ENCODE peak calls at places on chromosome 21, in seven cellular contexts. T, A, I, U, F, G and J are unnamed samples.
A peak's percentile ranks its signal among the peaks of the same experiment; 100 is the strongest.

GRCh38 chr21:28444131-28444530 is 548.5 kb downstream of the LTN1 start:
- DNase-seq in T (no peak), A (no peak), I (peak; percentile 54), U (no peak), F (no peak), G (peak; percentile 56), J (no peak)

GRCh38 chr21:16211339-16212303 is 481.8 kb downstream of the USP25 start:
- DNase-seq in T (no peak), A (no peak), I (peak; percentile 21), U (no peak), F (no peak), G (no peak), J (no peak)

GRCh38 chr21:29403291-29403690 is 104.6 kb downstream of the BACH1 start:
- DNase-seq in T (no peak), A (no peak), I (no peak), U (no peak), F (no peak), G (peak; percentile 16), J (no peak)

GRCh38 chr21:28359300-28359699 is 633.4 kb downstream of the LTN1 start:
- DNase-seq in T (no peak), A (no peak), I (no peak), U (no peak), F (no peak), G (no peak), J (no peak)

GRCh38 chr21:25283720-25284119 is 323.6 kb downstream of the MRPL39 start:
- DNase-seq in T (no peak), A (no peak), I (peak; percentile 68), U (no peak), F (peak; percentile 25), G (peak; percentile 67), J (no peak)

GRCh38 chr21:36810443-36810842 is 111.5 kb downstream of the SIM2 start:
- DNase-seq in T (no peak), A (no peak), I (no peak), U (no peak), F (no peak), G (no peak), J (no peak)

GRCh38 chr21:37787456-37787855 is 128.8 kb downstream of the KCNJ6 start:
- DNase-seq in T (no peak), A (no peak), I (peak; percentile 84), U (no peak), F (no peak), G (peak; percentile 78), J (no peak)

GRCh38 chr21:29208666-29209059 is 78.2 kb downstream of the MAP3K7CL start:
- DNase-seq in T (no peak), A (no peak), I (peak; percentile 91), U (no peak), F (no peak), G (peak; percentile 79), J (no peak)

GRCh38 chr21:27085387-27085786 is 118.5 kb upstream of the ADAMTS5 start:
- DNase-seq in T (no peak), A (no peak), I (no peak), U (no peak), F (no peak), G (no peak), J (no peak)

GRCh38 chr21:36661511-36662309 is 37.2 kb upstream of the SIM2 start:
- DNase-seq in T (no peak), A (no peak), I (peak; percentile 47), U (no peak), F (no peak), G (peak; percentile 45), J (no peak)

GRCh38 chr21:15367061-15367626 is 302.3 kb upstream of the NRIP1 start:
- DNase-seq in T (no peak), A (no peak), I (peak; percentile 7), U (no peak), F (peak; percentile 39), G (no peak), J (no peak)

GRCh38 chr21:28781602-28782274 is 210.9 kb downstream of the LTN1 start:
- DNase-seq in T (no peak), A (no peak), I (peak; percentile 61), U (no peak), F (no peak), G (peak; percentile 46), J (no peak)

GRCh38 chr21:16563795-16564194 is 834.0 kb downstream of the USP25 start:
- DNase-seq in T (peak; percentile 18), A (no peak), I (peak; percentile 12), U (no peak), F (peak; percentile 41), G (peak; percentile 62), J (no peak)

GRCh38 chr21:16589046-16589445 is 859.3 kb downstream of the USP25 start:
- DNase-seq in T (no peak), A (no peak), I (peak; percentile 35), U (no peak), F (no peak), G (no peak), J (no peak)

GRCh38 chr21:45320261-45320990 is 32.7 kb upstream of the POFUT2 start:
- DNase-seq in T (peak; percentile 76), A (no peak), I (no peak), U (no peak), F (no peak), G (no peak), J (no peak)
- H3K27ac ChIP-seq in T (peak overlapping the region; percentile 80), A (peak overlapping the region; percentile 92), I (no peak overlapping the region), U (no peak overlapping the region), F (no peak overlapping the region), G (peak overlapping the region; percentile 94), J (no peak overlapping the region)

GRCh38 chr21:43728467-43729390 is 9.8 kb downstream of the PDXK start:
- DNase-seq in T (peak; percentile 98), A (peak; percentile 95), I (peak; percentile 99), U (peak; percentile 61), F (peak; percentile 60), G (peak; percentile 100), J (peak; percentile 76)

GRCh38 chr21:43731476-43731875 is 12.5 kb downstream of the PDXK start:
- DNase-seq in T (no peak), A (no peak), I (no peak), U (no peak), F (no peak), G (no peak), J (no peak)

GRCh38 chr21:43726686-43727570 is 8.0 kb downstream of the PDXK start:
- DNase-seq in T (peak; percentile 74), A (no peak), I (no peak), U (no peak), F (no peak), G (no peak), J (no peak)

GRCh38 chr21:43723648-43724047 is 4.7 kb downstream of the PDXK start:
- DNase-seq in T (no peak), A (no peak), I (no peak), U (no peak), F (no peak), G (no peak), J (no peak)

GRCh38 chr21:43727571-43728466 is 8.9 kb downstream of the PDXK start:
- DNase-seq in T (peak; percentile 77), A (peak; percentile 57), I (peak; percentile 36), U (no peak), F (no peak), G (peak; percentile 48), J (no peak)
- H3K4me1 ChIP-seq in T (peaks cover 9% of the 10 kb centered on the region), A (peaks cover 38% of the 10 kb centered on the region), I (peaks cover 51% of the 10 kb centered on the region), U (peaks cover 29% of the 10 kb centered on the region), F (peaks cover 2% of the 10 kb centered on the region), G (no peaks in the 10 kb centered on the region), J (peaks cover 37% of the 10 kb centered on the region)

GRCh38 chr21:46111193-46111571 is 13.3 kb downstream of the COL6A2 start:
- DNase-seq in T (peak; percentile 60), A (no peak), I (no peak), U (no peak), F (no peak), G (no peak), J (no peak)
- H3K27ac ChIP-seq in T (no peak overlapping the region), A (peak overlapping the region; percentile 80), I (no peak overlapping the region), U (no peak overlapping the region), F (no peak overlapping the region), G (no peak overlapping the region), J (no peak overlapping the region)

DNA sequence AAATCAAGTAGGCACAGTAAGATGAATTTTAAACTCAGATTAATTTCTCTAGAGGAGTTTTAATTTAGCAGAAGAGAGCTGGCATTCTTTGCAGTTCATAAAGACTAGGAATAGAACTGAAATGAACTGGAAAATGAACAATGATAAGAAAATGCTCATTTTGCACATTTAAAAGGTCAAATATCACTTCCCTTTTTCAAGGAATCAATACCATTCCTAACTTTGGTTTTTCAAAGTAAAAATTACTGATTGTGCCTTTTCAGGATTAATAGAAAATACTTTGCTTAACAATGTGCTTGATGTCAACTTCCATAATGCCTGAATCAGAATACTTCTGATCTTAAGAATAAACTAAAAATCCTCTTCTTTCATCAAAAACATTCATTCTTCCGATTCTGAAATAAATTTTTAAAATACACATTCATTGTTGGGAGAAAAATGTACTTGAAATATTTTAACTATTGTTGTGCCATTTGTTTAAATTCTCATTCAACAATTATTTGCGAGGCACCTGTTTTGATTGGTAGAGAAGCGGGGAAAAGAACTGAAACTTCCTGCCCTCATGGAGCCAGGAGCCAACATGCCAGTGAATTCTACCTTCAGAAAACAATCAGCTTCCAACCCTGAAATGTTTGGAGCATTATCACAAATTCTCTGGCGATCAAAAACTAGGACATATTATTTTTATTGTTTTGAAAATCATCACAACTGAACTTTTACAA is 2.1 kb downstream of the SCAF4 start:
- DNase-seq in T (no peak), A (no peak), I (no peak), U (no peak), F (no peak), G (no peak), J (no peak)
- H3K4me1 ChIP-seq in T (peaks cover 6% of the 10 kb centered on the region), A (peaks cover 20% of the 10 kb centered on the region), I (peaks cover 31% of the 10 kb centered on the region), U (peaks cover 66% of the 10 kb centered on the region), F (peaks cover 8% of the 10 kb centered on the region), G (peaks cover 33% of the 10 kb centered on the region), J (peaks cover 52% of the 10 kb centered on the region)

DNA sequence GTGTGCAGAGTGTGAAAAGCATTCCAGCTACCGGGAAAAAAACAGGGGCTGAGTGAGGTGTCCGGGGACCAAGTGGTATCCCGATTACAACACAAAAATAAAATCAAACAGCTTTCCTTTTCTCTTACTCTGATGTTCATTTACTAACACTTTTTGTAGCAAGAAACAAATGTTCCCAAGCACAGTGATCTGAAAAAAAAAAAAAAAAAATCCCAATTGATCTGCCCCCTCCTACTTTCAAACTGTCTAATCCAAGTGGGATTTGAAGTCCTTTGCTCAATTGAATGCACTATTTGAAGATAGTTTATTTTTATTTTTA is 1.3 kb downstream of the BACE2 start:
- DNase-seq in T (no peak), A (no peak), I (no peak), U (no peak), F (no peak), G (no peak), J (no peak)
- H3K27ac ChIP-seq in T (peak overlapping the region; percentile 61), A (peak overlapping the region; percentile 93), I (peak overlapping the region; percentile 23), U (no peak overlapping the region), F (no peak overlapping the region), G (no peak overlapping the region), J (no peak overlapping the region)

GRCh38 chr21:34019402-34019801 is 54.0 kb upstream of the MRPS6 start:
- DNase-seq in T (no peak), A (no peak), I (no peak), U (no peak), F (no peak), G (no peak), J (no peak)

GRCh38 chr21:34022557-34023335 is 50.6 kb upstream of the MRPS6 start:
- DNase-seq in T (no peak), A (no peak), I (peak; percentile 69), U (no peak), F (no peak), G (no peak), J (peak; percentile 13)

GRCh38 chr21:34021726-34022125 is 51.7 kb upstream of the MRPS6 start:
- DNase-seq in T (no peak), A (no peak), I (no peak), U (no peak), F (no peak), G (no peak), J (no peak)

GRCh38 chr21:34020005-34020847 is 53.2 kb upstream of the MRPS6 start:
- DNase-seq in T (no peak), A (no peak), I (no peak), U (no peak), F (no peak), G (no peak), J (no peak)

GRCh38 chr21:34020934-34021553 is 52.3 kb upstream of the MRPS6 start:
- DNase-seq in T (no peak), A (no peak), I (no peak), U (no peak), F (no peak), G (no peak), J (no peak)
- H3K4me1 ChIP-seq in T (peaks cover 4% of the 10 kb centered on the region), A (no peaks in the 10 kb centered on the region), I (peaks cover 12% of the 10 kb centered on the region), U (peaks cover 36% of the 10 kb centered on the region), F (peaks cover 3% of the 10 kb centered on the region), G (peaks cover 26% of the 10 kb centered on the region), J (peaks cover 32% of the 10 kb centered on the region)